ENCODE peak calls at places on chromosomes 1 and 21, in eight cellular contexts. F, L, Y, N, W, T, I and E are unnamed samples.

GRCh38 chr1:220315070-220315839 is 43.0 kb upstream of the RAB3GAP2 start:
- DNase-seq in F (no peak), L (no peak), Y (no peak), N (no peak), W (no peak), T (no peak), I (no peak), E (no peak)

GRCh38 chr21:42484966-42485365 is 11.1 kb downstream of the RSPH1 start:
- DNase-seq in F (no peak), L (no peak), Y (no peak), N (no peak), W (no peak), T (no peak), I (no peak), E (no peak)

GRCh38 chr1:21308847-21309652 is 18.8 kb upstream of the ECE1 start:
- DNase-seq in F (no peak), L (no peak), Y (no peak), N (no peak), W (no peak), T (no peak), I (no peak), E (no peak)

GRCh38 chr21:45004059-45004422 is 64.2 kb downstream of the SLX9 start:
- DNase-seq in F (no peak), L (no peak), Y (no peak), N (no peak), W (no peak), T (no peak), I (no peak), E (no peak)

GRCh38 chr1:201116091-201116490 is 3.9 kb upstream of the CACNA1S start:
- DNase-seq in F (no peak), L (no peak), Y (no peak), N (no peak), W (no peak), T (no peak), I (no peak), E (no peak)

GRCh38 chr1:165828103-165828558 is 717 bp downstream of the UCK2 start:
- DNase-seq in F (peak), L (peak), Y (peak), N (peak), W (peak), T (no peak), I (no peak), E (no peak)

GRCh38 chr1:207627496-207627895 is 17.4 kb upstream of the CR1L start:
- DNase-seq in F (no peak), L (no peak), Y (no peak), N (no peak), W (no peak), T (no peak), I (no peak), E (no peak)

GRCh38 chr1:154886281-154887036 is 16.4 kb upstream of the KCNN3 start:
- DNase-seq in F (no peak), L (no peak), Y (no peak), N (no peak), W (no peak), T (no peak), I (peak), E (no peak)

GRCh38 chr1:184299076-184299790 is 87.6 kb upstream of the C1orf21 start:
- DNase-seq in F (no peak), L (no peak), Y (no peak), N (no peak), W (no peak), T (peak), I (no peak), E (no peak)

GRCh38 chr1:173297798-173298391 is 90.8 kb upstream of the TNFSF4 start:
- DNase-seq in F (no peak), L (no peak), Y (no peak), N (peak), W (no peak), T (no peak), I (no peak), E (no peak)